ENCODE peak calls at places on chromosomes 4 and X, in nine cellular contexts. One of them, this sample, is unnamed.

GRCh38 chr4:30839583-30840520 is 119.7 kb downstream of the PCDH7 start:
- DNase-seq in amygdala: no peak
- DNase-seq in stimulated activated CD8-positive, alpha-beta memory T cell treated with anti-CD3 and anti-CD28 coated beads, Interleukin-15, amount 100 ng/mL, for 1 hour: no peak
- DNase-seq in lung microvascular endothelial cell: no peak
- DNase-seq in activated naive CD4-positive, alpha-beta T cell: no peak
- DNase-seq in endothelial cell: no peak
- DNase-seq in activated T-helper 1 cell treated with anti-CD3 and anti-CD28 coated beads, Interleukin-2, amount 50 U/mL, for 16 hours: no peak
- DNase-seq in neuronal stem cell: no peak
- DNase-seq in NCI-H2081: no peak
- DNase-seq in this sample: no peak

GRCh38 chr4:93313207-93313606 is 515.3 kb upstream of the ATOH1 start:
- DNase-seq in amygdala: no peak
- DNase-seq in stimulated activated CD8-positive, alpha-beta memory T cell treated with anti-CD3 and anti-CD28 coated beads, Interleukin-15, amount 100 ng/mL, for 1 hour: no peak
- DNase-seq in lung microvascular endothelial cell: no peak
- DNase-seq in activated naive CD4-positive, alpha-beta T cell: no peak
- DNase-seq in endothelial cell: no peak
- DNase-seq in activated T-helper 1 cell treated with anti-CD3 and anti-CD28 coated beads, Interleukin-2, amount 50 U/mL, for 16 hours: no peak
- DNase-seq in neuronal stem cell: no peak
- DNase-seq in NCI-H2081: no peak
- DNase-seq in this sample: no peak

GRCh38 chr4:105092768-105093167 is 53.9 kb upstream of the TET2 start:
- DNase-seq in amygdala: no peak
- DNase-seq in stimulated activated CD8-positive, alpha-beta memory T cell treated with anti-CD3 and anti-CD28 coated beads, Interleukin-15, amount 100 ng/mL, for 1 hour: no peak
- DNase-seq in lung microvascular endothelial cell: peak; percentile 90
- DNase-seq in activated naive CD4-positive, alpha-beta T cell: no peak
- DNase-seq in endothelial cell: no peak
- DNase-seq in activated T-helper 1 cell treated with anti-CD3 and anti-CD28 coated beads, Interleukin-2, amount 50 U/mL, for 16 hours: no peak
- DNase-seq in neuronal stem cell: no peak
- DNase-seq in NCI-H2081: no peak
- DNase-seq in this sample: no peak

GRCh38 chr4:1643971-1644735 is 40.0 kb downstream of the FAM53A start:
- DNase-seq in amygdala: no peak
- DNase-seq in stimulated activated CD8-positive, alpha-beta memory T cell treated with anti-CD3 and anti-CD28 coated beads, Interleukin-15, amount 100 ng/mL, for 1 hour: no peak
- DNase-seq in lung microvascular endothelial cell: no peak
- DNase-seq in activated naive CD4-positive, alpha-beta T cell: no peak
- DNase-seq in endothelial cell: no peak
- DNase-seq in activated T-helper 1 cell treated with anti-CD3 and anti-CD28 coated beads, Interleukin-2, amount 50 U/mL, for 16 hours: no peak
- DNase-seq in neuronal stem cell: no peak
- DNase-seq in NCI-H2081: no peak
- DNase-seq in this sample: no peak

GRCh38 chr4:85580489-85580888 is 105.5 kb downstream of the ARHGAP24 start:
- DNase-seq in amygdala: no peak
- DNase-seq in stimulated activated CD8-positive, alpha-beta memory T cell treated with anti-CD3 and anti-CD28 coated beads, Interleukin-15, amount 100 ng/mL, for 1 hour: no peak
- DNase-seq in lung microvascular endothelial cell: no peak
- DNase-seq in activated naive CD4-positive, alpha-beta T cell: no peak
- DNase-seq in endothelial cell: no peak
- DNase-seq in activated T-helper 1 cell treated with anti-CD3 and anti-CD28 coated beads, Interleukin-2, amount 50 U/mL, for 16 hours: no peak
- DNase-seq in neuronal stem cell: no peak
- DNase-seq in NCI-H2081: no peak
- DNase-seq in this sample: no peak

GRCh38 chrX:119708936-119709335 is 16.0 kb upstream of the SEPTIN6 start:
- DNase-seq in amygdala: no peak
- DNase-seq in stimulated activated CD8-positive, alpha-beta memory T cell treated with anti-CD3 and anti-CD28 coated beads, Interleukin-15, amount 100 ng/mL, for 1 hour: no peak
- DNase-seq in lung microvascular endothelial cell: no peak
- DNase-seq in activated naive CD4-positive, alpha-beta T cell: no peak
- DNase-seq in endothelial cell: no peak
- DNase-seq in activated T-helper 1 cell treated with anti-CD3 and anti-CD28 coated beads, Interleukin-2, amount 50 U/mL, for 16 hours: no peak
- DNase-seq in neuronal stem cell: no peak
- DNase-seq in NCI-H2081: no peak
- DNase-seq in this sample: no peak

GRCh38 chr4:68369474-68369805 is 19.6 kb upstream of the YTHDC1 start:
- DNase-seq in amygdala: no peak
- DNase-seq in stimulated activated CD8-positive, alpha-beta memory T cell treated with anti-CD3 and anti-CD28 coated beads, Interleukin-15, amount 100 ng/mL, for 1 hour: no peak
- DNase-seq in lung microvascular endothelial cell: no peak
- DNase-seq in activated naive CD4-positive, alpha-beta T cell: no peak
- DNase-seq in endothelial cell: no peak
- DNase-seq in activated T-helper 1 cell treated with anti-CD3 and anti-CD28 coated beads, Interleukin-2, amount 50 U/mL, for 16 hours: no peak
- DNase-seq in neuronal stem cell: no peak
- DNase-seq in NCI-H2081: no peak
- DNase-seq in this sample: no peak

GRCh38 chrX:24334473-24334872 is 20.6 kb upstream of the SUPT20HL2 start:
- DNase-seq in amygdala: no peak
- DNase-seq in stimulated activated CD8-positive, alpha-beta memory T cell treated with anti-CD3 and anti-CD28 coated beads, Interleukin-15, amount 100 ng/mL, for 1 hour: no peak
- DNase-seq in lung microvascular endothelial cell: no peak
- DNase-seq in activated naive CD4-positive, alpha-beta T cell: no peak
- DNase-seq in endothelial cell: no peak
- DNase-seq in activated T-helper 1 cell treated with anti-CD3 and anti-CD28 coated beads, Interleukin-2, amount 50 U/mL, for 16 hours: no peak
- DNase-seq in neuronal stem cell: no peak
- DNase-seq in NCI-H2081: no peak
- DNase-seq in this sample: no peak

This sample was measured in activated gamma-delta T cell.